ENCODE peak calls at places on chromosomes 13 and 19, in nine cellular contexts. One of them, this sample, is unnamed.

GRCh38 chr13:107373551-107373950 is 805.6 kb upstream of the ARGLU1 start:
- DNase-seq in bronchial epithelial cell: peak; percentile 13
- DNase-seq in tibial artery: no peak
- DNase-seq in pancreas: no peak
- DNase-seq in fibroblast of villous mesenchyme: peak; percentile 88
- DNase-seq in epithelial cell of esophagus: peak; percentile 9
- DNase-seq in uterus: no peak
- DNase-seq in body of pancreas: no peak
- DNase-seq in brain microvascular endothelial cell: peak; percentile 70
- DNase-seq in this sample: no peak

GRCh38 chr13:51913421-51914136 is 51.8 kb downstream of the CCDC70 start:
- DNase-seq in bronchial epithelial cell: no peak
- DNase-seq in uterus: no peak
- DNase-seq in brain microvascular endothelial cell: no peak
- DNase-seq in epithelial cell of esophagus: no peak
- DNase-seq in body of pancreas: no peak
- DNase-seq in tibial artery: no peak
- DNase-seq in pancreas: no peak
- DNase-seq in fibroblast of villous mesenchyme: no peak
- DNase-seq in this sample: no peak

GRCh38 chr19:5542665-5543064 is 25.1 kb downstream of the TINCR start:
- DNase-seq in epithelial cell of esophagus: no peak
- DNase-seq in brain microvascular endothelial cell: no peak
- DNase-seq in pancreas: no peak
- DNase-seq in uterus: no peak
- DNase-seq in body of pancreas: no peak
- DNase-seq in tibial artery: no peak
- DNase-seq in fibroblast of villous mesenchyme: no peak
- DNase-seq in bronchial epithelial cell: no peak
- DNase-seq in this sample: no peak

GRCh38 chr19:5110546-5110945 is 141.6 kb downstream of the KDM4B start:
- DNase-seq in tibial artery: no peak
- DNase-seq in uterus: no peak
- DNase-seq in fibroblast of villous mesenchyme: no peak
- DNase-seq in brain microvascular endothelial cell: no peak
- DNase-seq in pancreas: no peak
- DNase-seq in bronchial epithelial cell: no peak
- DNase-seq in epithelial cell of esophagus: no peak
- DNase-seq in body of pancreas: peak; percentile 66
- DNase-seq in this sample: no peak

GRCh38 chr13:111216166-111216960 is 101.3 kb downstream of the ARHGEF7 start:
- DNase-seq in fibroblast of villous mesenchyme: peak; percentile 41
- DNase-seq in uterus: no peak
- DNase-seq in tibial artery: peak; percentile 78
- DNase-seq in brain microvascular endothelial cell: no peak
- DNase-seq in epithelial cell of esophagus: peak; percentile 50
- DNase-seq in body of pancreas: no peak
- DNase-seq in pancreas: peak; percentile 36
- DNase-seq in bronchial epithelial cell: peak; percentile 22
- DNase-seq in this sample: peak; percentile 44

GRCh38 chr19:19554074-19555023 is 16.3 kb downstream of the CILP2 start:
- DNase-seq in tibial artery: peak; percentile 68
- DNase-seq in bronchial epithelial cell: no peak
- DNase-seq in body of pancreas: peak; percentile 37
- DNase-seq in fibroblast of villous mesenchyme: peak; percentile 30
- DNase-seq in pancreas: no peak
- DNase-seq in uterus: no peak
- DNase-seq in brain microvascular endothelial cell: no peak
- DNase-seq in epithelial cell of esophagus: peak; percentile 42
- DNase-seq in this sample: peak; percentile 45

GRCh38 chr13:76425930-76426329 is 460.3 kb downstream of the KCTD12 start:
- DNase-seq in fibroblast of villous mesenchyme: peak; percentile 58
- DNase-seq in pancreas: no peak
- DNase-seq in epithelial cell of esophagus: peak; percentile 31
- DNase-seq in bronchial epithelial cell: peak; percentile 49
- DNase-seq in body of pancreas: no peak
- DNase-seq in brain microvascular endothelial cell: peak; percentile 34
- DNase-seq in tibial artery: no peak
- DNase-seq in uterus: no peak
- DNase-seq in this sample: no peak

GRCh38 chr19:10899171-10899653 is 27.9 kb downstream of the CARM1 start:
- DNase-seq in body of pancreas: peak; percentile 93
- DNase-seq in epithelial cell of esophagus: peak; percentile 52
- DNase-seq in fibroblast of villous mesenchyme: no peak
- DNase-seq in bronchial epithelial cell: peak; percentile 59
- DNase-seq in brain microvascular endothelial cell: no peak
- DNase-seq in tibial artery: no peak
- DNase-seq in uterus: no peak
- DNase-seq in pancreas: peak; percentile 86
- DNase-seq in this sample: no peak

GRCh38 chr13:83780201-83780600 is 102.1 kb downstream of the SLITRK1 start:
- DNase-seq in epithelial cell of esophagus: peak; percentile 64
- DNase-seq in fibroblast of villous mesenchyme: no peak
- DNase-seq in brain microvascular endothelial cell: peak; percentile 47
- DNase-seq in pancreas: peak; percentile 10
- DNase-seq in bronchial epithelial cell: peak; percentile 47
- DNase-seq in body of pancreas: no peak
- DNase-seq in tibial artery: no peak
- DNase-seq in uterus: no peak
- DNase-seq in this sample: peak; percentile 30

GRCh38 chr13:44876782-44877324 is 112.4 kb downstream of the NUFIP1 start:
- DNase-seq in fibroblast of villous mesenchyme: no peak
- DNase-seq in pancreas: no peak
- DNase-seq in bronchial epithelial cell: no peak
- DNase-seq in brain microvascular endothelial cell: no peak
- DNase-seq in tibial artery: no peak
- DNase-seq in epithelial cell of esophagus: no peak
- DNase-seq in uterus: no peak
- DNase-seq in body of pancreas: no peak
- DNase-seq in this sample: no peak

GRCh38 chr19:16447015-16447384 is 24.8 kb downstream of the EPS15L1 start:
- DNase-seq in epithelial cell of esophagus: peak; percentile 84
- DNase-seq in fibroblast of villous mesenchyme: peak; percentile 98
- DNase-seq in tibial artery: peak; percentile 92
- DNase-seq in uterus: peak; percentile 76
- DNase-seq in brain microvascular endothelial cell: peak; percentile 91
- DNase-seq in bronchial epithelial cell: peak; percentile 62
- DNase-seq in pancreas: peak; percentile 39
- DNase-seq in body of pancreas: peak; percentile 61
- DNase-seq in this sample: peak; percentile 79

GRCh38 chr13:44406617-44407016 is 33.0 kb downstream of the SERP2 start:
- DNase-seq in fibroblast of villous mesenchyme: no peak
- DNase-seq in pancreas: no peak
- DNase-seq in epithelial cell of esophagus: no peak
- DNase-seq in bronchial epithelial cell: no peak
- DNase-seq in tibial artery: no peak
- DNase-seq in body of pancreas: no peak
- DNase-seq in uterus: peak; percentile 50
- DNase-seq in brain microvascular endothelial cell: no peak
- DNase-seq in this sample: no peak

GRCh38 chr13:95420501-95420900 is 119.2 kb upstream of the ABCC4 start:
- DNase-seq in uterus: no peak
- DNase-seq in bronchial epithelial cell: peak; percentile 18
- DNase-seq in epithelial cell of esophagus: peak; percentile 67
- DNase-seq in brain microvascular endothelial cell: no peak
- DNase-seq in pancreas: no peak
- DNase-seq in fibroblast of villous mesenchyme: no peak
- DNase-seq in body of pancreas: no peak
- DNase-seq in tibial artery: no peak
- DNase-seq in this sample: peak; percentile 84

GRCh38 chr13:104140557-104140956 is 1074.3 kb upstream of the SLC10A2 start:
- DNase-seq in uterus: no peak
- DNase-seq in tibial artery: no peak
- DNase-seq in brain microvascular endothelial cell: peak; percentile 68
- DNase-seq in bronchial epithelial cell: peak; percentile 48
- DNase-seq in body of pancreas: no peak
- DNase-seq in pancreas: no peak
- DNase-seq in epithelial cell of esophagus: peak; percentile 52
- DNase-seq in fibroblast of villous mesenchyme: no peak
- DNase-seq in this sample: no peak

GRCh38 chr13:49935171-49936084 is 712 bp downstream of the SPRYD7 start:
- DNase-seq in epithelial cell of esophagus: peak; percentile 78
- DNase-seq in uterus: no peak
- DNase-seq in body of pancreas: no peak
- DNase-seq in bronchial epithelial cell: peak; percentile 82
- DNase-seq in fibroblast of villous mesenchyme: peak; percentile 65
- DNase-seq in tibial artery: peak; percentile 71
- DNase-seq in pancreas: no peak
- DNase-seq in brain microvascular endothelial cell: peak; percentile 72
- DNase-seq in this sample: peak; percentile 41

GRCh38 chr19:55095260-55096060 is 19.8 kb downstream of the EPS8L1 start:
- DNase-seq in body of pancreas: no peak
- DNase-seq in pancreas: no peak
- DNase-seq in uterus: no peak
- DNase-seq in tibial artery: no peak
- DNase-seq in fibroblast of villous mesenchyme: no peak
- DNase-seq in epithelial cell of esophagus: no peak
- DNase-seq in bronchial epithelial cell: no peak
- DNase-seq in brain microvascular endothelial cell: no peak
- DNase-seq in this sample: no peak

DNA sequence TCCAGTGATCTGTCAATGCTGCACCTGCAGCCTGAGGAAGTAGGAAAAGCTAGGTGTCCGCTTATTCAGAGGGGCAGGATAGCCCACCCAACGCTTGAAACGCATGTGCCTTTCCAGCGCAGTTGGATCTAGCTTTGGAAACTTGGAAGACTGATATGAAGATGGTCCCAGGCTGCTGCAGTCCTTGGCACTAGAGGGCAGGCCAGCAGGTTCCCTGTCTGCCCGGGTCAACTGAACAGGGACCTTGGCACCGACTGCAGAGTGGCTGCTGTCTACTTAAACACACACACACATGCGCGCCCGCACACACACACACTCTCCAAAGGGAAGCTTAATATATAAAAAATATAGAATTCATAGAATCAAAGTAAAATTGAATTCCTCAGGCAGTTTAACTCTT is 100.0 kb downstream of the TSHZ3 start:
- DNase-seq in epithelial cell of esophagus: no peak
- DNase-seq in bronchial epithelial cell: no peak
- DNase-seq in fibroblast of villous mesenchyme: no peak
- DNase-seq in brain microvascular endothelial cell: no peak
- DNase-seq in pancreas: no peak
- DNase-seq in uterus: no peak
- DNase-seq in tibial artery: no peak
- DNase-seq in body of pancreas: no peak
- DNase-seq in this sample: no peak
- TF ChIP-seq CTCF in epithelial cell of esophagus: no peak
- TF ChIP-seq CTCF in bronchial epithelial cell: peak; percentile 32
- TF ChIP-seq CTCF in fibroblast of villous mesenchyme: peak; percentile 19
- TF ChIP-seq CTCF in brain microvascular endothelial cell: peak; percentile 21
- TF ChIP-seq CTCF in pancreas: no peak
- TF ChIP-seq CTCF in uterus: no peak
- TF ChIP-seq CTCF in tibial artery: no peak
- TF ChIP-seq CTCF in body of pancreas: no peak
- TF ChIP-seq CTCF in this sample: no peak

DNA sequence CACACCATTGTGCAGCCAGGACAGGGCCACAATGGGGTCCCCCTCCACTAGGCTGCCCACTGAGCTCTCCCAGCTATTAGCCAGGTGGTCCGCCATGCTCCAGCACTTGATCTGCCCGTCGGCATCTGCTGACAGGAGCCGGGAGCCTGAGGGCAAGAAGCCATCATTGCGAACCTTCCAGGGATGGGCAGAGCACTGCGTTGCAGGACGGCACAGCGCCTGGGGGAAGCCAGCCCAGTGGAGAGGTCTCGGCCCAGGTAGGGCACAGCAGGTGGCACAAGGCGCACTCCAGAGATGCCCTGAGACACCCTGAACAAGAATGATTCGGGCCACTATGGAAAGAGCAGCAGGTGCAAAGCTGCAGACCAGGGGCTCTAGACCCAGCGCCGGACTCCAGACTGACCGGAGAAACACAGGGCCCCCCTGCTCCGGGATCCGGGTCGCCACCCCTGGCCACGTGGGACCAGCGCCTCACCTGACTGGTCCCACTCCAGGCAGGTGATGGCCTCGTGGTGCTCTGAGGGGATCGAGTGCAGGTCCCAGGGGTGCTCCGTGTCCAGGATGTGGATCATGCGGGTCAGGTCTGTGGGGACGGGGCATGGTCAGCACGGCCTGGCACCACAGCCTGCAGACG is 3.2 kb downstream of the MED16 start:
- DNase-seq in epithelial cell of esophagus: no peak
- DNase-seq in tibial artery: no peak
- DNase-seq in pancreas: no peak
- DNase-seq in brain microvascular endothelial cell: no peak
- DNase-seq in bronchial epithelial cell: no peak
- DNase-seq in fibroblast of villous mesenchyme: no peak
- DNase-seq in uterus: no peak
- DNase-seq in body of pancreas: no peak
- DNase-seq in this sample: no peak
- H3K4me3 ChIP-seq in epithelial cell of esophagus: no peak overlapping the region
- H3K4me3 ChIP-seq in tibial artery: no peak overlapping the region
- H3K4me3 ChIP-seq in pancreas: no peak overlapping the region
- H3K4me3 ChIP-seq in brain microvascular endothelial cell: no peak overlapping the region
- H3K4me3 ChIP-seq in bronchial epithelial cell: no peak overlapping the region
- H3K4me3 ChIP-seq in fibroblast of villous mesenchyme: no peak overlapping the region
- H3K4me3 ChIP-seq in uterus: no peak overlapping the region
- H3K4me3 ChIP-seq in body of pancreas: no peak overlapping the region
- H3K4me3 ChIP-seq in this sample: no peak overlapping the region

GRCh38 chr19:12657966-12658365 is 8.6 kb downstream of the MAN2B1 start:
- DNase-seq in tibial artery: no peak
- DNase-seq in uterus: no peak
- DNase-seq in bronchial epithelial cell: no peak
- DNase-seq in body of pancreas: no peak
- DNase-seq in pancreas: no peak
- DNase-seq in fibroblast of villous mesenchyme: no peak
- DNase-seq in epithelial cell of esophagus: no peak
- DNase-seq in brain microvascular endothelial cell: no peak
- DNase-seq in this sample: no peak
- TF ChIP-seq CTCF in tibial artery: no peak
- TF ChIP-seq CTCF in uterus: no peak
- TF ChIP-seq CTCF in bronchial epithelial cell: no peak
- TF ChIP-seq CTCF in body of pancreas: no peak
- TF ChIP-seq CTCF in pancreas: no peak
- TF ChIP-seq CTCF in fibroblast of villous mesenchyme: no peak
- TF ChIP-seq CTCF in epithelial cell of esophagus: no peak
- TF ChIP-seq CTCF in brain microvascular endothelial cell: peak; percentile 26
- TF ChIP-seq CTCF in this sample: no peak

DNA sequence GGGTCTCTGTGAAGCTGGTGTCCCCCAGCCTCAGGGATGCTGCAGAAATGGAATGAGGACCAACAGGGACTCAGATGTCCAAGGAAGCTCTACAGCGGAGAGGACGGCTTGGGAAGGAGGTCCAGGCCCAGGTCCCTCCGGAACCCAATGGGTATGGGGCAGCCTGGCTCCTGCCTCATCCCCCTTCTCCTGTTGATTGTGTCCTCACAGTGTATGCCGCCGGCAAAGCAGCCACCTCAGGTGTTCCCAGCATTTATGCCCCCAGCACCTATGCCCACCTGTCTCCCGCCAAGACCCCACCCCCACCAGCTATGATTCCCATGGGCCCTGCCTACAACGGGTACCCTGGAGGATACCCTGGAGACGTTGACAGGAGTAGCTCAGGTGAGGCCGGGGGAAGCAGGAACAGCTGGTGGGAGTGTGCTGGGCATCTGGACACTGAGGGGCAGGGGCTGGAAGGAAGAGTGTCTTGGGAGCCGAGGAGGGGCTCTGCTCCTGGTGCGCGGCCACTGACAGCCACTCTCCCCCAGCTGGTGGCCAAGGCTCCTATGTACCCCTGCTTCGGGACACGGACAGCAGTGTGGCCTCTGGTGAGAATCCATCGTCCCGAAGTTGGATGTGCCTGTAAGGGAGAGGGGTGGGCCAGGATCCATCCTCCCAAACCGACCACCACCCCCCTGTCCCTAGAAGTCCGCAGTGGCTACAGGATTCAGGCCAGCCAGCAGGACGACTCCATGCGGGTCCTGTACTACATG is 2.4 kb upstream of the USF2 start:
- DNase-seq in tibial artery: peak; percentile 62
- DNase-seq in epithelial cell of esophagus: no peak
- DNase-seq in uterus: peak; percentile 19
- DNase-seq in pancreas: peak; percentile 53
- DNase-seq in brain microvascular endothelial cell: no peak
- DNase-seq in bronchial epithelial cell: no peak
- DNase-seq in body of pancreas: peak; percentile 30
- DNase-seq in fibroblast of villous mesenchyme: no peak
- DNase-seq in this sample: no peak
- H3K4me3 ChIP-seq in tibial artery: peak overlapping the region; percentile 74
- H3K4me3 ChIP-seq in epithelial cell of esophagus: peak overlapping the region; percentile 81
- H3K4me3 ChIP-seq in uterus: peak overlapping the region; percentile 74
- H3K4me3 ChIP-seq in pancreas: no peak overlapping the region
- H3K4me3 ChIP-seq in brain microvascular endothelial cell: peak overlapping the region; percentile 84
- H3K4me3 ChIP-seq in bronchial epithelial cell: peak overlapping the region; percentile 55
- H3K4me3 ChIP-seq in body of pancreas: no peak overlapping the region
- H3K4me3 ChIP-seq in fibroblast of villous mesenchyme: peak overlapping the region; percentile 71
- H3K4me3 ChIP-seq in this sample: no peak overlapping the region

This sample was measured in HL-60.